ENCODE peak calls at places on chromosomes 16 and 17, in eight cellular contexts. One of them, this sample, is unnamed.

GRCh38 chr16:30748634-30749445 is 615 bp downstream of the PHKG2 start:
- DNase-seq in sigmoid colon: peak; percentile 83
- DNase-seq in breast epithelium: no peak
- DNase-seq in naive thymus-derived CD4-positive, alpha-beta T cell: no peak
- DNase-seq in CD8-positive, alpha-beta memory T cell: no peak
- DNase-seq in neuronal stem cell: peak; percentile 17
- DNase-seq in fibroblast of lung: peak; percentile 23
- DNase-seq in endothelial cell of umbilical vein: peak; percentile 21
- DNase-seq in this sample: peak; percentile 87

GRCh38 chr17:43461185-43461584 is 22.6 kb upstream of the DHX8 start:
- DNase-seq in sigmoid colon: no peak
- DNase-seq in breast epithelium: no peak
- DNase-seq in naive thymus-derived CD4-positive, alpha-beta T cell: no peak
- DNase-seq in CD8-positive, alpha-beta memory T cell: no peak
- DNase-seq in neuronal stem cell: no peak
- DNase-seq in fibroblast of lung: no peak
- DNase-seq in endothelial cell of umbilical vein: no peak
- DNase-seq in this sample: no peak

GRCh38 chr16:66947302-66948033 is 12.2 kb downstream of the CES2 start:
- DNase-seq in sigmoid colon: peak; percentile 87
- DNase-seq in breast epithelium: peak; percentile 77
- DNase-seq in naive thymus-derived CD4-positive, alpha-beta T cell: peak; percentile 64
- DNase-seq in CD8-positive, alpha-beta memory T cell: peak; percentile 79
- DNase-seq in neuronal stem cell: peak; percentile 64
- DNase-seq in fibroblast of lung: peak; percentile 85
- DNase-seq in endothelial cell of umbilical vein: peak; percentile 90
- DNase-seq in this sample: peak; percentile 81

GRCh38 chr17:50308666-50309065 is 34.4 kb downstream of the TMEM92 start:
- DNase-seq in sigmoid colon: no peak
- DNase-seq in breast epithelium: no peak
- DNase-seq in naive thymus-derived CD4-positive, alpha-beta T cell: no peak
- DNase-seq in CD8-positive, alpha-beta memory T cell: no peak
- DNase-seq in neuronal stem cell: no peak
- DNase-seq in fibroblast of lung: peak; percentile 36
- DNase-seq in endothelial cell of umbilical vein: no peak
- DNase-seq in this sample: no peak

GRCh38 chr16:23071202-23072083 is 77.8 kb downstream of the USP31 start:
- DNase-seq in sigmoid colon: no peak
- DNase-seq in breast epithelium: no peak
- DNase-seq in naive thymus-derived CD4-positive, alpha-beta T cell: no peak
- DNase-seq in CD8-positive, alpha-beta memory T cell: no peak
- DNase-seq in neuronal stem cell: no peak
- DNase-seq in fibroblast of lung: no peak
- DNase-seq in endothelial cell of umbilical vein: peak; percentile 13
- DNase-seq in this sample: no peak

GRCh38 chr16:12096828-12097522 is 120.4 kb downstream of the SNX29 start:
- DNase-seq in sigmoid colon: no peak
- DNase-seq in breast epithelium: peak; percentile 14
- DNase-seq in naive thymus-derived CD4-positive, alpha-beta T cell: no peak
- DNase-seq in CD8-positive, alpha-beta memory T cell: no peak
- DNase-seq in neuronal stem cell: no peak
- DNase-seq in fibroblast of lung: no peak
- DNase-seq in endothelial cell of umbilical vein: no peak
- DNase-seq in this sample: no peak

GRCh38 chr17:37605813-37606505 is 3.3 kb downstream of the SYNRG start:
- DNase-seq in sigmoid colon: no peak
- DNase-seq in breast epithelium: no peak
- DNase-seq in naive thymus-derived CD4-positive, alpha-beta T cell: no peak
- DNase-seq in CD8-positive, alpha-beta memory T cell: peak; percentile 71
- DNase-seq in neuronal stem cell: no peak
- DNase-seq in fibroblast of lung: no peak
- DNase-seq in endothelial cell of umbilical vein: peak; percentile 9
- DNase-seq in this sample: peak; percentile 25

GRCh38 chr17:64024781-64025731 is 4.6 kb upstream of the ICAM2 start:
- DNase-seq in sigmoid colon: peak; percentile 61
- DNase-seq in breast epithelium: no peak
- DNase-seq in naive thymus-derived CD4-positive, alpha-beta T cell: no peak
- DNase-seq in CD8-positive, alpha-beta memory T cell: no peak
- DNase-seq in neuronal stem cell: no peak
- DNase-seq in fibroblast of lung: no peak
- DNase-seq in endothelial cell of umbilical vein: peak; percentile 48
- DNase-seq in this sample: no peak

GRCh38 chr16:53055603-53056527 is 1.1 kb downstream of the CHD9 start:
- DNase-seq in sigmoid colon: peak; percentile 76
- DNase-seq in breast epithelium: no peak
- DNase-seq in naive thymus-derived CD4-positive, alpha-beta T cell: no peak
- DNase-seq in CD8-positive, alpha-beta memory T cell: peak; percentile 5
- DNase-seq in neuronal stem cell: peak; percentile 39
- DNase-seq in fibroblast of lung: peak; percentile 82
- DNase-seq in endothelial cell of umbilical vein: peak; percentile 69
- DNase-seq in this sample: peak; percentile 28

GRCh38 chr16:20181949-20182348 is 108.3 kb upstream of the GPR139 start:
- DNase-seq in sigmoid colon: no peak
- DNase-seq in breast epithelium: no peak
- DNase-seq in naive thymus-derived CD4-positive, alpha-beta T cell: no peak
- DNase-seq in CD8-positive, alpha-beta memory T cell: no peak
- DNase-seq in neuronal stem cell: no peak
- DNase-seq in fibroblast of lung: no peak
- DNase-seq in endothelial cell of umbilical vein: no peak
- DNase-seq in this sample: no peak

GRCh38 chr17:7056386-7056785 is 12.5 kb upstream of the SLC16A11 start:
- DNase-seq in sigmoid colon: no peak
- DNase-seq in breast epithelium: no peak
- DNase-seq in naive thymus-derived CD4-positive, alpha-beta T cell: no peak
- DNase-seq in CD8-positive, alpha-beta memory T cell: no peak
- DNase-seq in neuronal stem cell: no peak
- DNase-seq in fibroblast of lung: no peak
- DNase-seq in endothelial cell of umbilical vein: no peak
- DNase-seq in this sample: no peak

GRCh38 chr16:7853197-7853596 is 520.6 kb downstream of the RBFOX1 start:
- DNase-seq in sigmoid colon: no peak
- DNase-seq in breast epithelium: no peak
- DNase-seq in naive thymus-derived CD4-positive, alpha-beta T cell: no peak
- DNase-seq in CD8-positive, alpha-beta memory T cell: no peak
- DNase-seq in neuronal stem cell: no peak
- DNase-seq in fibroblast of lung: no peak
- DNase-seq in endothelial cell of umbilical vein: no peak
- DNase-seq in this sample: no peak

DNA sequence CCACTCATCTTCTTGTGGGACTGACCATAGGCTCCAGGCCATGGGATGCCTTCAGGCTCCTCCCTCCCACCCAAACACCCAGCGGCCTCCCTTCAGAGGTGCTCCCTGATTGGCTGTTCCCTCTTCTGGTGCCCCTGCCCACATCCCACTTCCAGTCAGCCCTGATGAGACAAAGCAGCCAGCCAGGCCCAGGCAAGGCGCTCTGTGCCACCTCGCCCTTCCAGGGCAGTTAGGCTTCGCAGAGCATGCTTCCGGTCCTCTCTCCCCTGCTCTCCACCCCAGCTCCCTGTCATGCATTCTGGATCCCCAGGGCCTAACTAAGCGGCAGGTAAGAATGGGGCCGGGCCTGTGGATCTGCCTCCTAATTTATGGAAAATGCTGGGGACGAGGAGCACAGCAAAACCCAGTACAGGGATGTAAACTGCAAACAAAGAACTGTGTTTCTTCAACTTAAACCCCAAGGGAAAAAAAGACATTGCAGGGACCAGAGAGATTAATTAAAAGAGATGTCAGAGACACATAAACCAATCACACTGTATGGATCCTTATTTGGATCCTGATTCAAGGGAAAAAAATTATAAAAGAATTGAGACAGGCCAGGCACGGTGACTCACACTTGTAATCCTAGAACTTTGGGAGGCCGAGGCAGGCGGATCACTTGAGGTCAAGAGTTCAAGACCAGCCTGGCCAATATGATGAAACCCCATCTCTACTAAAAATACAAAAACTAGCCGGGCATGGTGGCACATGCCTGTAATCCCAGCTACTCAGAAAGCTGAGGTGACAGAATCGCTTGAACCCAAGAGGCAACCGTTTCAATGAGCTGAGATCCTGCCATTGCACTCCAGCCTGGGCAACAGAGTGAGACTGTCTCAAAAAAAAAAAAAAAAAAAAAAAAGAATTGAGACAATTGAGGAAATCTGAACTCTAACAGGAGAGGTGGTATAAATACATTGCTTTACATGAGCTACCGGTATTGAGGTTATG is 26.0 kb downstream of the ZDHHC7 start:
- DNase-seq in sigmoid colon: no peak
- DNase-seq in breast epithelium: no peak
- DNase-seq in naive thymus-derived CD4-positive, alpha-beta T cell: no peak
- DNase-seq in CD8-positive, alpha-beta memory T cell: no peak
- DNase-seq in neuronal stem cell: no peak
- DNase-seq in fibroblast of lung: peak; percentile 97
- DNase-seq in endothelial cell of umbilical vein: no peak
- DNase-seq in this sample: no peak
- H3K27ac ChIP-seq in sigmoid colon: peak overlapping the region; percentile 84
- H3K27ac ChIP-seq in breast epithelium: no peak overlapping the region
- H3K27ac ChIP-seq in naive thymus-derived CD4-positive, alpha-beta T cell: no peak overlapping the region
- H3K27ac ChIP-seq in CD8-positive, alpha-beta memory T cell: no peak overlapping the region
- H3K27ac ChIP-seq in neuronal stem cell: no peak overlapping the region
- H3K27ac ChIP-seq in fibroblast of lung: peak overlapping the region; percentile 86
- H3K27ac ChIP-seq in endothelial cell of umbilical vein: no peak overlapping the region
- H3K27ac ChIP-seq in this sample: peak overlapping the region; percentile 33

GRCh38 chr17:61699694-61700093 is 108.7 kb upstream of the NACA2 start:
- DNase-seq in sigmoid colon: no peak
- DNase-seq in breast epithelium: no peak
- DNase-seq in naive thymus-derived CD4-positive, alpha-beta T cell: no peak
- DNase-seq in CD8-positive, alpha-beta memory T cell: no peak
- DNase-seq in neuronal stem cell: no peak
- DNase-seq in fibroblast of lung: no peak
- DNase-seq in endothelial cell of umbilical vein: no peak
- DNase-seq in this sample: no peak

GRCh38 chr17:61702450-61702849 is 111.4 kb upstream of the NACA2 start:
- DNase-seq in sigmoid colon: no peak
- DNase-seq in breast epithelium: no peak
- DNase-seq in naive thymus-derived CD4-positive, alpha-beta T cell: no peak
- DNase-seq in CD8-positive, alpha-beta memory T cell: no peak
- DNase-seq in neuronal stem cell: no peak
- DNase-seq in fibroblast of lung: no peak
- DNase-seq in endothelial cell of umbilical vein: no peak
- DNase-seq in this sample: no peak

GRCh38 chr17:61701978-61702377 is 111.0 kb upstream of the NACA2 start:
- DNase-seq in sigmoid colon: no peak
- DNase-seq in breast epithelium: no peak
- DNase-seq in naive thymus-derived CD4-positive, alpha-beta T cell: no peak
- DNase-seq in CD8-positive, alpha-beta memory T cell: no peak
- DNase-seq in neuronal stem cell: no peak
- DNase-seq in fibroblast of lung: no peak
- DNase-seq in endothelial cell of umbilical vein: no peak
- DNase-seq in this sample: no peak

GRCh38 chr17:61700252-61700651 is 109.2 kb upstream of the NACA2 start:
- DNase-seq in sigmoid colon: no peak
- DNase-seq in breast epithelium: no peak
- DNase-seq in naive thymus-derived CD4-positive, alpha-beta T cell: no peak
- DNase-seq in CD8-positive, alpha-beta memory T cell: no peak
- DNase-seq in neuronal stem cell: no peak
- DNase-seq in fibroblast of lung: peak; percentile 13
- DNase-seq in endothelial cell of umbilical vein: peak; percentile 1
- DNase-seq in this sample: no peak

DNA sequence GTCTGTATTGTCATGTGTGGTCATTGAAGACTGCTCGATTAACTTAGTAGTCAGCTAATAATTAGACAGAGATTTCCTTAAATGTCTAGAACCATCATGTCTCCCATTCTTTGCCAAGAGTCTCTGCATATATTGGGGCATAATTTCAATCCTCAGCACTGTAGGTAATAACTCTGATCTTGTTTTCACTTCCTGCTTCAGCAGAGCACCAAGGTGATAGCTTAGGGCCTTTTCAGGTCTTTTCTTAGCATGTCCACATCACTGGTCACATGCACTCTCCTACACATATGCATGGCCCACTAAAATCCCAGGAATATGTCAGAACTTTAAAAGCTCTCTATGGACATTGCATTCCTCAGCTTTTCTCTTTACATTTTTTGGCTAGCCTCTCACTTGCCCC is 110.3 kb upstream of the NACA2 start:
- DNase-seq in sigmoid colon: no peak
- DNase-seq in breast epithelium: no peak
- DNase-seq in naive thymus-derived CD4-positive, alpha-beta T cell: no peak
- DNase-seq in CD8-positive, alpha-beta memory T cell: no peak
- DNase-seq in neuronal stem cell: no peak
- DNase-seq in fibroblast of lung: no peak
- DNase-seq in endothelial cell of umbilical vein: no peak
- DNase-seq in this sample: no peak
- H3K9me3 ChIP-seq in sigmoid colon: peaks cover 12% of the 10 kb centered on the region
- H3K9me3 ChIP-seq in breast epithelium: peaks cover 18% of the 10 kb centered on the region
- H3K9me3 ChIP-seq in naive thymus-derived CD4-positive, alpha-beta T cell: peaks cover 35% of the 10 kb centered on the region
- H3K9me3 ChIP-seq in CD8-positive, alpha-beta memory T cell: peaks cover 18% of the 10 kb centered on the region
- H3K9me3 ChIP-seq in neuronal stem cell: peaks cover 9% of the 10 kb centered on the region
- H3K9me3 ChIP-seq in fibroblast of lung: no peaks in the 10 kb centered on the region
- H3K9me3 ChIP-seq in endothelial cell of umbilical vein: no peaks in the 10 kb centered on the region
- H3K9me3 ChIP-seq in this sample: peaks cover 21% of the 10 kb centered on the region

GRCh38 chr16:49834496-49835009 is 21.4 kb downstream of the ZNF423 start:
- DNase-seq in sigmoid colon: peak; percentile 87
- DNase-seq in breast epithelium: no peak
- DNase-seq in naive thymus-derived CD4-positive, alpha-beta T cell: no peak
- DNase-seq in CD8-positive, alpha-beta memory T cell: no peak
- DNase-seq in neuronal stem cell: no peak
- DNase-seq in fibroblast of lung: peak; percentile 41
- DNase-seq in endothelial cell of umbilical vein: no peak
- DNase-seq in this sample: peak; percentile 40

GRCh38 chr16:49836218-49836617 is 19.7 kb downstream of the ZNF423 start:
- DNase-seq in sigmoid colon: no peak
- DNase-seq in breast epithelium: no peak
- DNase-seq in naive thymus-derived CD4-positive, alpha-beta T cell: no peak
- DNase-seq in CD8-positive, alpha-beta memory T cell: no peak
- DNase-seq in neuronal stem cell: no peak
- DNase-seq in fibroblast of lung: no peak
- DNase-seq in endothelial cell of umbilical vein: no peak
- DNase-seq in this sample: no peak

GRCh38 chr16:49836668-49837067 is 19.2 kb downstream of the ZNF423 start:
- DNase-seq in sigmoid colon: no peak
- DNase-seq in breast epithelium: no peak
- DNase-seq in naive thymus-derived CD4-positive, alpha-beta T cell: no peak
- DNase-seq in CD8-positive, alpha-beta memory T cell: no peak
- DNase-seq in neuronal stem cell: no peak
- DNase-seq in fibroblast of lung: no peak
- DNase-seq in endothelial cell of umbilical vein: no peak
- DNase-seq in this sample: no peak

GRCh38 chr16:49833796-49834195 is 22.1 kb downstream of the ZNF423 start:
- DNase-seq in sigmoid colon: peak; percentile 69
- DNase-seq in breast epithelium: no peak
- DNase-seq in naive thymus-derived CD4-positive, alpha-beta T cell: no peak
- DNase-seq in CD8-positive, alpha-beta memory T cell: no peak
- DNase-seq in neuronal stem cell: no peak
- DNase-seq in fibroblast of lung: no peak
- DNase-seq in endothelial cell of umbilical vein: no peak
- DNase-seq in this sample: no peak

GRCh38 chr16:49835116-49835880 is 20.6 kb downstream of the ZNF423 start:
- DNase-seq in sigmoid colon: no peak
- DNase-seq in breast epithelium: no peak
- DNase-seq in naive thymus-derived CD4-positive, alpha-beta T cell: no peak
- DNase-seq in CD8-positive, alpha-beta memory T cell: no peak
- DNase-seq in neuronal stem cell: no peak
- DNase-seq in fibroblast of lung: no peak
- DNase-seq in endothelial cell of umbilical vein: no peak
- DNase-seq in this sample: no peak
- H3K27ac ChIP-seq in sigmoid colon: peak overlapping the region; percentile 67
- H3K27ac ChIP-seq in breast epithelium: peak overlapping the region; percentile 73
- H3K27ac ChIP-seq in naive thymus-derived CD4-positive, alpha-beta T cell: no peak overlapping the region
- H3K27ac ChIP-seq in CD8-positive, alpha-beta memory T cell: no peak overlapping the region
- H3K27ac ChIP-seq in neuronal stem cell: no peak overlapping the region
- H3K27ac ChIP-seq in fibroblast of lung: no peak overlapping the region
- H3K27ac ChIP-seq in endothelial cell of umbilical vein: no peak overlapping the region
- H3K27ac ChIP-seq in this sample: peak overlapping the region; percentile 74

GRCh38 chr17:27085517-27085916 is 208.4 kb upstream of the WSB1 start:
- DNase-seq in sigmoid colon: no peak
- DNase-seq in breast epithelium: no peak
- DNase-seq in naive thymus-derived CD4-positive, alpha-beta T cell: no peak
- DNase-seq in CD8-positive, alpha-beta memory T cell: no peak
- DNase-seq in neuronal stem cell: no peak
- DNase-seq in fibroblast of lung: no peak
- DNase-seq in endothelial cell of umbilical vein: no peak
- DNase-seq in this sample: no peak
- H3K9me3 ChIP-seq in sigmoid colon: no peaks in the 10 kb centered on the region
- H3K9me3 ChIP-seq in breast epithelium: no peaks in the 10 kb centered on the region
- H3K9me3 ChIP-seq in naive thymus-derived CD4-positive, alpha-beta T cell: no peaks in the 10 kb centered on the region
- H3K9me3 ChIP-seq in CD8-positive, alpha-beta memory T cell: no peaks in the 10 kb centered on the region
- H3K9me3 ChIP-seq in neuronal stem cell: peaks cover 30% of the 10 kb centered on the region
- H3K9me3 ChIP-seq in fibroblast of lung: no peaks in the 10 kb centered on the region
- H3K9me3 ChIP-seq in endothelial cell of umbilical vein: peaks cover 1% of the 10 kb centered on the region
- H3K9me3 ChIP-seq in this sample: no peaks in the 10 kb centered on the region

This sample was measured in upper lobe of left lung.